ENCODE peak calls at places on chromosome 5, in ten cellular contexts. M, S, J, W, V, A, X, D, B and I are unnamed samples.
A peak's percentile ranks its signal among the peaks of the same experiment; 100 is the strongest.

GRCh38 chr5:178434016-178434761 is 156.0 kb downstream of the COL23A1 start:
- DNase-seq in D (no peak), W (no peak), A (no peak), X (no peak), V (no peak), B (no peak), J (no peak), M (no peak), S (no peak), I (no peak)

GRCh38 chr5:68418680-68419079 is 203.1 kb downstream of the PIK3R1 start:
- DNase-seq in D (no peak), M (no peak), W (no peak), J (no peak), V (no peak), X (no peak), B (no peak), S (no peak), A (no peak), I (no peak)

GRCh38 chr5:92777421-92777820 is 803.6 kb downstream of the NR2F1-AS1 start:
- DNase-seq in A (no peak), B (no peak), J (no peak), W (no peak), D (no peak), S (no peak), X (no peak), M (no peak), V (no peak), I (no peak)

GRCh38 chr5:133831506-133832224 is 136.8 kb downstream of the C5orf15 start:
- DNase-seq in M (peak; percentile 49), A (no peak), B (no peak), V (no peak), J (peak; percentile 57), S (no peak), X (no peak), D (no peak), W (peak; percentile 83), I (no peak)

GRCh38 chr5:172235827-172236749 is 42.1 kb downstream of the EFCAB9 start:
- DNase-seq in M (peak; percentile 15), A (no peak), B (no peak), D (peak; percentile 70), W (no peak), S (no peak), V (no peak), J (no peak), X (no peak), I (no peak)

GRCh38 chr5:10949856-10950630 is 189.0 kb upstream of the DAP start:
- DNase-seq in B (no peak), J (no peak), A (no peak), V (no peak), X (no peak), W (no peak), S (no peak), D (no peak), M (no peak), I (no peak)

GRCh38 chr5:132363431-132364112 is 5.9 kb upstream of the SLC22A5 start:
- DNase-seq in A (peak; percentile 63), S (no peak), V (no peak), X (peak; percentile 81), D (no peak), M (peak; percentile 81), J (peak; percentile 94), W (peak; percentile 62), B (peak; percentile 47), I (peak; percentile 76)

GRCh38 chr5:151682751-151683331 is 3.9 kb downstream of the SPARC start:
- DNase-seq in W (no peak), X (no peak), M (peak; percentile 54), S (no peak), B (no peak), J (no peak), V (no peak), A (no peak), D (no peak), I (no peak)

GRCh38 chr5:26662806-26663360 is 375.5 kb downstream of the CDH9 start:
- DNase-seq in S (no peak), W (no peak), M (no peak), V (no peak), D (no peak), A (no peak), J (no peak), X (no peak), B (no peak), I (no peak)

DNA sequence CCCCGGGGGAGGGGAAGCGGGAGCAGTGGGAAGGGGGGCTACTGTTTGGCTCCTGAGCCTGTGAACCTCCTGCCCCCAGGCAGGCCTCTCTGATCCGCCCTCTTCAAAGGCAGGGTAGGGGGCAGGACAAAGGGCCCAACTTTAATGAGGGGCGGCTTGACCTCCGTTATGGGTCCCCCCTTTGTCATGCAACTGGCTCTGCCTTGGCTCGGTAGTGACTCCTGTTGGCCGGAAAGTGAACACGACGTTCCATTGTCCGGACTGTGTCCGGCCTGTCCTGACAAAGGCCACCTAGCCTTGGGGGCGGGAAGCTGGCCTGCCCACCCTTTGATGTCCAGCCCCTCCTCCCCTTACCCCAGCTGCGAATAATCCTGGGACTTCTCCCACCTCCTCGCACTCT is 1.3 kb downstream of the CDX1 start:
- DNase-seq in M (no peak), V (no peak), J (no peak), W (no peak), A (no peak), S (no peak), D (peak; percentile 59), B (no peak), X (no peak), I (no peak)
- TF ChIP-seq CTCF in M (no peak), V (no peak), J (peak; percentile 39), W (no peak), A (peak; percentile 29), S (peak; percentile 33), D (peak; percentile 53), B (peak; percentile 31), X (no peak), I (no peak)

DNA sequence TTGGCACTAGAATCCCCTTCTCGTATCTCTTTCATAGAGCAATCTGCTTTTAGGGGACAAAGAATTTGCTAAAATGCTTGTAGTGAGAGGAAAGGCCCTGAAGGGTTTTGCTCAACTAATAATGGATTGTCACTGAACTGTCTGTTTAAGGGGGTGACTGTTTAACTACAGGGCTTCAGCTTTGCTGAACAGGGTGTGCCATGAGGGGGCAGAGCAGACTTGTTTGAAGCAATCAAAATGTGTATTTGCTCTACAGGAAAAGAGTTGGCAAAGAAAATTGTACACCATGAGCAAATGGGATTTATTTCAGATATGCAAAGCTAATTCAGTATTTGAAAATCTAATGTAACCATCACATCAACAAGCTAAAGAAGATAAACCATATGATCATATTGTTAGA is 154.3 kb downstream of the GABRG2 start:
- DNase-seq in B (no peak), W (no peak), A (no peak), S (no peak), M (no peak), V (no peak), D (no peak), X (no peak), J (no peak), I (no peak)
- TF ChIP-seq CTCF in B (no peak), W (no peak), A (no peak), S (peak; percentile 12), M (no peak), V (peak; percentile 13), D (no peak), X (no peak), J (no peak), I (no peak)

GRCh38 chr5:16450163-16450562 is 15.4 kb downstream of the ZNF622 start:
- DNase-seq in V (no peak), J (no peak), S (no peak), B (no peak), D (no peak), A (no peak), X (no peak), M (no peak), W (no peak), I (no peak)

GRCh38 chr5:16456103-16456832 is 9.3 kb downstream of the ZNF622 start:
- DNase-seq in S (peak; percentile 74), W (peak; percentile 49), J (peak; percentile 96), X (no peak), A (peak; percentile 51), D (peak; percentile 20), V (peak; percentile 12), B (peak; percentile 49), M (peak; percentile 74), I (no peak)

GRCh38 chr5:16454686-16455085 is 10.9 kb downstream of the ZNF622 start:
- DNase-seq in V (no peak), X (no peak), J (no peak), M (no peak), B (no peak), A (no peak), W (no peak), S (no peak), D (no peak), I (no peak)

GRCh38 chr5:16455670-16456069 is 9.9 kb downstream of the ZNF622 start:
- DNase-seq in W (no peak), B (no peak), S (no peak), X (no peak), M (no peak), V (no peak), A (no peak), J (no peak), D (no peak), I (no peak)

DNA sequence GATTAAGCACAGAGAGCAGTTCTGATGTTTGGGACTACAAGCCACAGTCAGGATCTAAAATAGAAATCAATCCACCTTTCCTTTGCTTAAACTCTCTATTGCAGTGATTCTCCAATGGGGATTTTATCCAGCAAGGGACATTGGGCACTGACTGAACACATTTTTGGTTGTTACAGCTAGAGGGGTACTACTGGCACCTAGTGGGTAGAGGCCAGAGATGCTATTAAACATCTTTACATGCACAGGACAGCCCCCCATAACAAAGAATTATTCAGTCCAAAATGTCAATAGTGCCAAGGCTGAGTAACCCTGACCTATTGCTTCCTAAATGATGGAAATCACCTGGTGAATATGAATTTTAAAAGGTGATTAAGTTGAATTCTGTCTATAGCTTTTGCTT is 12.0 kb downstream of the ZNF622 start:
- DNase-seq in W (no peak), V (no peak), B (no peak), J (no peak), D (no peak), A (no peak), S (no peak), X (no peak), M (no peak), I (no peak)
- TF ChIP-seq CTCF in W (no peak), V (peak; percentile 18), B (no peak), J (peak; percentile 30), D (no peak), A (no peak), S (peak; percentile 23), X (no peak), M (no peak), I (no peak)

GRCh38 chr5:83467315-83468044 is 4.1 kb upstream of the VCAN start:
- DNase-seq in X (peak; percentile 70), S (no peak), W (no peak), M (peak; percentile 70), D (no peak), J (peak; percentile 2), B (no peak), V (no peak), A (no peak), I (no peak)
- TF ChIP-seq CTCF in X (no peak), S (no peak), W (no peak), M (peak; percentile 62), D (no peak), J (no peak), B (no peak), V (no peak), A (no peak), I (no peak)